ENCODE peak calls at places on chromosomes 11 and 22, in eight cellular contexts. P, R, C, U, I, Z, A and H are unnamed samples. For H3K36me3, the result is how much of the 10 kb centered on the place peaks cover.

GRCh38 chr11:107675902-107676301 is 36.0 kb downstream of the SLN start:
- DNase-seq in Z (no peak), C (no peak), R (no peak), I (no peak), U (no peak), P (no peak), A (no peak), H (no peak)

GRCh38 chr11:129035254-129035653 is 92.6 kb upstream of the TP53AIP1 start:
- DNase-seq in R (no peak), C (no peak), A (no peak), I (no peak), P (no peak), Z (no peak), U (no peak), H (no peak)

GRCh38 chr11:19474954-19475811 is 234.4 kb upstream of the E2F8 start:
- DNase-seq in R (no peak), I (no peak), U (no peak), Z (no peak), A (no peak), P (no peak), C (no peak), H (no peak)

GRCh38 chr11:18802381-18803257 is 11.0 kb upstream of the PTPN5 start:
- DNase-seq in U (peak), Z (peak), I (peak), R (peak), C (peak), A (peak), P (peak), H (peak)

GRCh38 chr11:66845143-66845875 is 2.1 kb downstream of the RCE1 start:
- DNase-seq in R (no peak), U (no peak), P (no peak), I (no peak), Z (no peak), A (no peak), C (no peak), H (no peak)

GRCh38 chr22:19722915-19723164 is 499 bp upstream of the GP1BB start:
- DNase-seq in C (no peak), R (no peak), P (no peak), U (no peak), I (no peak), A (no peak), Z (no peak), H (no peak)

GRCh38 chr11:86449993-86450629 is 75.4 kb downstream of the CCDC81 start:
- DNase-seq in U (no peak), C (no peak), R (no peak), Z (no peak), A (no peak), I (no peak), P (no peak), H (no peak)

GRCh38 chr11:85643255-85643654 is 4.5 kb upstream of the TMEM126A start:
- DNase-seq in A (no peak), Z (no peak), R (peak), I (no peak), P (no peak), U (no peak), C (no peak), H (no peak)

GRCh38 chr11:93908689-93909088 is 58.3 kb upstream of the VSTM5 start:
- DNase-seq in Z (no peak), I (no peak), U (no peak), R (peak), A (peak), P (no peak), C (peak), H (peak)

GRCh38 chr22:28955817-28956216 is 72.4 kb downstream of the ZNRF3 start:
- DNase-seq in P (no peak), Z (peak), C (no peak), R (no peak), A (no peak), U (no peak), I (no peak), H (no peak)

GRCh38 chr11:84260862-84261261 is 974.7 kb upstream of the CCDC90B start:
- DNase-seq in U (no peak), I (no peak), P (no peak), R (no peak), C (no peak), Z (no peak), A (no peak), H (no peak)

GRCh38 chr11:46554205-46555162 is 39.3 kb downstream of the AMBRA1 start:
- DNase-seq in R (peak), Z (no peak), U (no peak), P (no peak), I (peak), A (peak), C (peak), H (peak)

GRCh38 chr11:62721994-62722393 is 5.3 kb downstream of the HNRNPUL2 start:
- DNase-seq in Z (no peak), P (no peak), I (no peak), C (peak), A (no peak), R (peak), U (no peak), H (no peak)

GRCh38 chr11:64856382-64857227 is 12.2 kb upstream of the CDC42BPG start:
- DNase-seq in A (peak), C (peak), U (peak), I (peak), R (peak), P (peak), Z (peak), H (peak)

GRCh38 chr11:73383249-73384126 is 7.3 kb downstream of the RELT start:
- DNase-seq in C (no peak), A (peak), R (peak), I (no peak), P (no peak), Z (no peak), U (peak), H (peak)

GRCh38 chr22:20254975-20255946 is 12.9 kb downstream of the RTN4R start:
- DNase-seq in R (no peak), P (no peak), U (no peak), A (no peak), C (no peak), Z (no peak), I (no peak), H (no peak)

GRCh38 chr11:9231848-9232177 is 33.3 kb downstream of the DENND5A start:
- DNase-seq in C (peak), R (peak), Z (no peak), U (no peak), A (peak), I (no peak), P (no peak), H (no peak)

GRCh38 chr11:44453213-44453612 is 112.2 kb upstream of the CD82 start:
- DNase-seq in P (no peak), C (no peak), U (no peak), Z (no peak), R (no peak), A (no peak), I (no peak), H (no peak)

GRCh38 chr11:126646701-126647209 is 291.3 kb downstream of the ST3GAL4 start:
- DNase-seq in R (peak), P (no peak), U (no peak), A (peak), C (peak), I (no peak), Z (no peak), H (peak)

GRCh38 chr11:120717623-120718022 is 206.1 kb downstream of the GRIK4 start:
- DNase-seq in I (no peak), Z (no peak), P (no peak), U (no peak), C (no peak), A (no peak), R (no peak), H (no peak)

GRCh38 chr22:36814796-36815195 is 2.0 kb downstream of the PVALB start:
- DNase-seq in P (no peak), R (no peak), I (no peak), A (no peak), U (no peak), C (no peak), Z (no peak), H (no peak)

GRCh38 chr22:43008921-43009320 is 6.0 kb downstream of the PACSIN2 start:
- DNase-seq in I (no peak), U (no peak), Z (no peak), A (no peak), R (no peak), C (no peak), P (no peak), H (no peak)

GRCh38 chr11:105181100-105181499 is 41.5 kb upstream of the CARD18 start:
- DNase-seq in C (peak), I (no peak), R (peak), U (no peak), Z (no peak), A (peak), P (no peak), H (peak)

GRCh38 chr11:22407899-22408298 is 69.7 kb downstream of the SLC17A6 start:
- DNase-seq in P (no peak), C (no peak), U (no peak), R (no peak), I (no peak), Z (no peak), A (no peak), H (no peak)

GRCh38 chr22:36027960-36028645 is 521 bp downstream of the RBFOX2 start:
- DNase-seq in I (no peak), R (no peak), P (peak), A (no peak), Z (no peak), U (peak), C (no peak), H (no peak)

GRCh38 chr11:83051760-83052671 is 19.7 kb downstream of the RAB30 start:
- DNase-seq in P (peak), Z (no peak), R (peak), U (no peak), C (peak), A (peak), I (no peak), H (peak)

GRCh38 chr11:79466411-79466810 is 25.6 kb upstream of the TENM4 start:
- DNase-seq in C (peak), I (no peak), Z (no peak), U (no peak), P (no peak), A (peak), R (peak), H (peak)

GRCh38 chr11:67098799-67099198 is 20.3 kb upstream of the KDM2A start:
- DNase-seq in I (no peak), P (no peak), U (no peak), Z (no peak), C (no peak), A (no peak), R (no peak), H (no peak)

GRCh38 chr11:59291228-59291627 is 67.5 kb upstream of the OR5AN1 start:
- DNase-seq in P (no peak), Z (no peak), U (no peak), A (no peak), C (no peak), I (no peak), R (no peak), H (no peak)

GRCh38 chr22:42233879-42234278 is 36.6 kb downstream of the TCF20 start:
- DNase-seq in A (no peak), P (no peak), R (no peak), C (no peak), I (no peak), Z (no peak), U (no peak), H (no peak)

GRCh38 chr22:35634981-35635540 is 13.2 kb upstream of the APOL6 start:
- DNase-seq in A (no peak), C (peak), P (no peak), U (no peak), I (no peak), R (no peak), Z (no peak), H (no peak)

GRCh38 chr11:69599502-69599901 is 41.5 kb upstream of the CCND1 start:
- DNase-seq in C (no peak), U (no peak), I (no peak), R (no peak), A (no peak), Z (no peak), P (no peak), H (peak)

GRCh38 chr11:18393581-18394299 is 623 bp upstream of the LDHA start:
- DNase-seq in R (no peak), P (peak), U (peak), A (no peak), I (no peak), C (no peak), Z (no peak), H (no peak)

GRCh38 chr22:37747090-37747714 is 50.4 kb downstream of the TRIOBP start:
- DNase-seq in C (peak), P (peak), Z (no peak), I (no peak), U (peak), A (peak), R (peak), H (peak)

GRCh38 chr11:127470485-127470884 is 469.9 kb upstream of the KIRREL3 start:
- DNase-seq in P (no peak), I (no peak), U (no peak), A (no peak), C (no peak), Z (no peak), R (no peak), H (no peak)

GRCh38 chr11:80165763-80166162 is 724.9 kb upstream of the TENM4 start:
- DNase-seq in R (no peak), Z (no peak), A (no peak), U (no peak), C (peak), I (no peak), P (no peak), H (peak)

GRCh38 chr22:41672780-41673509 is 15.7 kb downstream of the SNU13 start:
- DNase-seq in P (no peak), C (no peak), R (no peak), I (no peak), Z (no peak), U (no peak), A (no peak), H (no peak)

GRCh38 chr11:43937434-43938411 is 4.7 kb upstream of the C11orf96 start:
- DNase-seq in I (peak), Z (no peak), C (peak), R (peak), U (no peak), A (peak), P (no peak), H (peak)

GRCh38 chr22:30557243-30557642 is 10.7 kb upstream of the SEC14L6 start:
- DNase-seq in I (no peak), C (no peak), R (no peak), Z (no peak), A (no peak), U (no peak), P (no peak), H (no peak)

GRCh38 chr22:30556388-30556787 is 9.8 kb upstream of the SEC14L6 start:
- DNase-seq in A (no peak), P (no peak), U (no peak), I (no peak), Z (no peak), R (no peak), C (no peak), H (no peak)

GRCh38 chr22:30561402-30562154 is 12.9 kb downstream of the GAL3ST1 start:
- DNase-seq in C (no peak), U (no peak), Z (no peak), P (no peak), I (no peak), R (no peak), A (no peak), H (no peak)

GRCh38 chr22:30562391-30562790 is 12.1 kb downstream of the GAL3ST1 start:
- DNase-seq in U (no peak), C (no peak), A (no peak), R (no peak), I (peak), P (no peak), Z (no peak), H (peak)

DNA sequence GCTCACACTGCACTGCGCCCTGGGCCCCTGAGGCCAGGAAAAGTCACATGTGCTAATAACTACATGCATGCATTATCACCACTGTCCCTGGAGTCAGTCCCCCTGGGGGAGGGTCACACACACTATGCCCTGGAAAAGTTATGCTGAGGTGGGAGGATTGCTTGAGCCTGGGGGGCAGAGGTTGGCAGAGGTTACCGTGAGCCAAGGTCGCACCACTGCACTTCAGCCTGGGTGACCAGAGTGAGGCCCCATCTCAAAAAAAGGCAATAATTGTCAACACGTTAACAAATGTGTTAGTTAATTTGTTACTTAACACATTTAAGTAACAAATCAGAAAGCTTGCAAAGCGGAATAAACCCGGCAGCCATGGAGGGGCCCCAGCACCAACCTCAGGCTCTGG is 13.3 kb upstream of the SEC14L6 start:
- DNase-seq in I (no peak), U (no peak), Z (no peak), A (no peak), P (no peak), C (no peak), R (no peak), H (no peak)
- H3K4me3 ChIP-seq in I (no peak), U (no peak), Z (no peak), A (no peak), P (no peak), C (no peak), R (no peak), H (no peak)

GRCh38 chr22:33288078-33288477 is 229.9 kb upstream of the SYN3 start:
- DNase-seq in C (no peak), Z (no peak), P (no peak), A (no peak), R (no peak), U (no peak), I (no peak), H (no peak)
- H3K36me3 ChIP-seq in C (under half), Z (under half), P (under half), A (under half), R (under half), U (under half), I (under half), H (under half)

DNA sequence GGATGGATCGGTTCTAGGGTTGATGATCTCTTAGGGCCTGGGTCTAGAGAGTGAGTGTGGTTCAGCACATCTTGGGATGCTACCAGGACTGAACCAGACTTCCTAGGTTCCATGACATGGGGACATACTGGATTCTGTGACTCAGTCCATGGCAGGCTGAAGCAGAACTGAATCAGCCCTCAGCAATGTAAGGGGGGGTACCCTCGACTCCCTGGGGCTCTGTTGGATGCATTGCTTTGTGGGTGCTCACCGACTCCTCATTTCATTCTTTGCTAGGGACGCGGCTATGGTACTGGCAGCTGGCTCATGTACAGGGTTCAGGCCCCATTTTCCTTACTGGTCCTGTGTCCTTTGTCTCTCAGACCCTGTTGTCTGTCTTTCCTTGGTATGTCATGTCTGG is 733 bp upstream of the GRAMD1B start:
- DNase-seq in U (no peak), C (peak), I (no peak), R (no peak), P (no peak), Z (no peak), A (peak), H (peak)
- H3K4me3 ChIP-seq in U (no peak), C (peak), I (no peak), R (peak), P (no peak), Z (peak), A (peak), H (no peak)

GRCh38 chr11:119285431-119285830 is 31.5 kb downstream of the MCAM start:
- DNase-seq in C (no peak), Z (no peak), P (no peak), I (no peak), U (no peak), R (no peak), A (no peak), H (no peak)

GRCh38 chr11:119288219-119288618 is 28.7 kb downstream of the MCAM start:
- DNase-seq in A (no peak), I (no peak), R (no peak), P (no peak), Z (no peak), U (no peak), C (no peak), H (no peak)

GRCh38 chr11:119282495-119282894 is 34.4 kb downstream of the MCAM start:
- DNase-seq in C (no peak), U (no peak), A (no peak), R (peak), I (no peak), Z (no peak), P (no peak), H (no peak)

DNA sequence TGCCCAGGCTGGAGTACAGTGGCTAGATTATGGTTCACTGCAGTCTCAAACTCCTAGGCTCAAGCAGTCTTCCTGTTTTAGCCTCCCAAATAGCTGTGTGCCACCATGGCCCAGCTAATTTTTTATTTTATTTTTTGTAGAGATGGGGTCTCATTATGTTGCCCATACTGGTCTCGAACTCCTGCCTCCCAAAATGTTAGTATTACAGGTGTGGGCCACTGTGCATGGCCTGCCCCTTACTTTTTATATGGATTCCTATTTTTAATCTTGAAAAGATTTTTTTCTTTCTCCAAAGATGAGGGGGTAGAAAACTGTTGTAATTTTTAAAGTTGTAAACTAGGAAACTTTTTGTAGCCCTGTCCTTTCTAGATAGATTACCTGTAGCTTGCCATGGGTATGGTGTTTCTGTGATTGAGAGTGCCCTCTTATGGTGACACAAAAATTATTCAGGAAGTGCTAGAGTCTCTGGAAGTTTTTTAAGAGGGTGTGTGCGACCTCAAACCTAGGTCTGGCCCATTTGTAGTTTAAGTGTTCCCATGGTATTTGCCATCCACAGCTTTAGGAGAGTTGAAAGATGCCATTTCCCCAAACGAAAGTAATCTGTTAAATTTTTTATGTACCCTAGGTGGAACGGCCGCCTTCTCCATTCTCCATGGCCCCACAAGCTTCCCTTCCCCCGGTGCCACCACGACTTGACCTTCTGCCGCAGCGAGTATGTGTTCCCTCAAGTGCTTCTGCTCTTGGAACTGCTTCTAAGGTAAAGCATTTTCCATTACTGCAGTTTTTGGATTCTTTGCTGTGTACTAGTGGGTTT is 32.4 kb downstream of the MCAM start:
- DNase-seq in I (peak), P (no peak), R (peak), A (peak), Z (no peak), U (no peak), C (peak), H (peak)
- H3K36me3 ChIP-seq in I (under half), P (under half), R (under half), A (under half), Z (under half), U (under half), C (under half), H (under half)

GRCh38 chr11:57641011-57641410 is 8.7 kb downstream of the YPEL4 start:
- DNase-seq in R (peak), I (no peak), C (no peak), A (peak), Z (no peak), P (no peak), U (no peak), H (no peak)

GRCh38 chr11:57639321-57640067 is 10.2 kb downstream of the YPEL4 start:
- DNase-seq in P (no peak), R (peak), A (peak), Z (no peak), I (no peak), C (peak), U (no peak), H (no peak)

GRCh38 chr11:57641426-57641825 is 8.3 kb downstream of the YPEL4 start:
- DNase-seq in P (no peak), R (peak), Z (no peak), C (peak), U (no peak), A (peak), I (no peak), H (peak)

GRCh38 chr11:57638811-57639320 is 10.8 kb downstream of the YPEL4 start:
- DNase-seq in R (no peak), U (no peak), P (no peak), Z (no peak), I (no peak), A (peak), C (no peak), H (no peak)

GRCh38 chr11:57640068-57640800 is 9.5 kb downstream of the YPEL4 start:
- DNase-seq in C (no peak), I (no peak), Z (no peak), P (no peak), R (no peak), A (peak), U (no peak), H (no peak)
- H3K4me3 ChIP-seq in C (peak), I (no peak), Z (no peak), P (no peak), R (peak), A (peak), U (no peak), H (no peak)

GRCh38 chr11:77379253-77379652 is 77.8 kb upstream of the GDPD4 start:
- DNase-seq in Z (no peak), I (no peak), R (peak), C (peak), A (no peak), U (no peak), P (no peak), H (peak)
- H3K36me3 ChIP-seq in Z (under half), I (under half), R (under half), C (under half), A (under half), U (under half), P (under half), H (under half)